ENCODE peak calls at places on chromosomes 5 and 9, in four cellular contexts. P is neuronal stem cell, K is H9, Q is trophoblast cell. O is an unnamed sample.

GRCh38 chr5:179162351-179163235 is 102.4 kb downstream of the ZNF354C start:
- DNase-seq in P (no peak), K (peak), Q (no peak), O (no peak)

GRCh38 chr5:5584236-5584749 is 161.8 kb downstream of the ICE1 start:
- DNase-seq in P (no peak), K (no peak), Q (no peak), O (no peak)

GRCh38 chr9:82447343-82447742 is 458.8 kb downstream of the SPATA31D1 start:
- DNase-seq in P (no peak), K (no peak), Q (no peak), O (no peak)

GRCh38 chr5:169814522-169814921 is 165.8 kb downstream of the INSYN2B start:
- DNase-seq in K (no peak), Q (no peak), P (no peak), O (no peak)

GRCh38 chr9:136083558-136084190 is 11.4 kb downstream of the NACC2 start:
- DNase-seq in P (no peak), K (peak), Q (no peak), O (no peak)

GRCh38 chr5:66616495-66617222 is 20.5 kb downstream of the MAST4 start:
- DNase-seq in K (no peak), Q (no peak), P (no peak), O (no peak)

GRCh38 chr5:139649082-139649991 is 1.2 kb downstream of the CXXC5 start:
- DNase-seq in K (peak), Q (no peak), P (no peak), O (peak)

GRCh38 chr9:34540826-34541225 is 18.0 kb upstream of the ENHO start:
- DNase-seq in P (no peak), Q (no peak), K (no peak), O (peak)

GRCh38 chr5:115589043-115589442 is 13.2 kb downstream of the TICAM2 start:
- DNase-seq in P (no peak), K (no peak), Q (no peak), O (no peak)

GRCh38 chr5:17096975-17097695 is 120.3 kb upstream of the BASP1 start:
- DNase-seq in K (no peak), Q (no peak), P (peak), O (no peak)

GRCh38 chr5:160311491-160312138 is 749 bp downstream of the CCNJL start:
- DNase-seq in Q (no peak), K (no peak), P (no peak), O (peak)
- H3K18ac ChIP-seq in Q (peak), K (no peak), P (peak), O (peak)

DNA sequence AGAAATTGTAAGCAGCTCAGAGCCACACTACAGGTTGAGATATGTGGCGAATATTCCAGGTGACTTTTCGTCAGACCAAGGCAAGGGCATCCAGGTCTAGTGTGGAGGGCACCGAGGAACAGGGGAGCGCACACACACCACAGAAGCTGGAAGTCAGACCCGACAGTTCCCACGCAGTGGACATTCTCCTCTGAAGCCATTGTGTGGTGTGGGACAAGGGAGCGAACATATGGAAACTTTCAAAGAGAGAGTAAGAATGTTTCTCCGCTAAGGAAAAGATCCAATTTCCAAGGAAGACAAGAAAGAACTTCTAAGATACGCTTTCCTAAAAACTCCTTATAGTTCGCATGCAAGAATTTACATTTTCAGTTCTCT is 141.4 kb upstream of the OTULINL start:
- DNase-seq in P (no peak), K (no peak), Q (no peak), O (no peak)
- H2AK5ac ChIP-seq in P (no peak), K (no peak), Q (no peak), O (peak)

DNA sequence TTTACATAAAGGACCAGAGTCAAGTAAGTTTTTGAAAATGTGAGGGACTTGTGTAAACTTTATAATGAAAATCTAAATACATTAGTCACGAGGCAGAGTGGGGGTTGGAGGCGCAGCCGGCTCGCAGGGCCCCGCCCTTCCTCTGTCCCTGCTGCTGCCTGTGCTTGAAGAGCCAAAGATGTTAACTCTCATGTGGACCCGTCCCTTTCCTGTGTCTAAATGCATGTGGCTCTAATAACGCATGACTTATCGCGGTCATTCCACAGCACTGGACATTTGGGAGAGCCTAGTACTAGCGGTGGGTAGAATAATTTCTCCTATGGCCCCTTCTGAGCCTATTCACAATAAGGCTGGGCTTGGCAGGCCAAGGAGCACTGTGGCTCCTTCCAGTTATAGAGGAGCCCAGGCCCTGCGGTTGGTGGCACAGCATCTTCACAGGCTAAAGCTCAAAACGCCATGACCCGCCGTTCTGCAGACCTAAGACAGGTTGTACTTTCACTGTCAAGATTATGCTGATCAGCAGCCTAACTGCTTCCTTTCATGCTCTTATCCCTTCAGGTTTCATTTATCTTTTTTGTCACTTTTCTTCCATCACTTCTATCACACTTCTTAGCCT is 82.2 kb upstream of the SIMC1 start:
- DNase-seq in K (no peak), Q (no peak), P (no peak), O (no peak)
- H3K18ac ChIP-seq in K (no peak), Q (no peak), P (no peak), O (no peak)

GRCh38 chr9:129487658-129488483 is 133.0 kb downstream of the C9orf50 start:
- DNase-seq in P (no peak), K (no peak), Q (no peak), O (peak)

GRCh38 chr9:129484325-129485000 is 136.4 kb downstream of the C9orf50 start:
- DNase-seq in K (no peak), P (no peak), Q (no peak), O (no peak)

GRCh38 chr9:129487307-129487657 is 133.6 kb downstream of the C9orf50 start:
- DNase-seq in P (no peak), Q (no peak), K (no peak), O (peak)

GRCh38 chr9:129485140-129485758 is 135.7 kb downstream of the C9orf50 start:
- DNase-seq in K (no peak), Q (no peak), P (no peak), O (no peak)

DNA sequence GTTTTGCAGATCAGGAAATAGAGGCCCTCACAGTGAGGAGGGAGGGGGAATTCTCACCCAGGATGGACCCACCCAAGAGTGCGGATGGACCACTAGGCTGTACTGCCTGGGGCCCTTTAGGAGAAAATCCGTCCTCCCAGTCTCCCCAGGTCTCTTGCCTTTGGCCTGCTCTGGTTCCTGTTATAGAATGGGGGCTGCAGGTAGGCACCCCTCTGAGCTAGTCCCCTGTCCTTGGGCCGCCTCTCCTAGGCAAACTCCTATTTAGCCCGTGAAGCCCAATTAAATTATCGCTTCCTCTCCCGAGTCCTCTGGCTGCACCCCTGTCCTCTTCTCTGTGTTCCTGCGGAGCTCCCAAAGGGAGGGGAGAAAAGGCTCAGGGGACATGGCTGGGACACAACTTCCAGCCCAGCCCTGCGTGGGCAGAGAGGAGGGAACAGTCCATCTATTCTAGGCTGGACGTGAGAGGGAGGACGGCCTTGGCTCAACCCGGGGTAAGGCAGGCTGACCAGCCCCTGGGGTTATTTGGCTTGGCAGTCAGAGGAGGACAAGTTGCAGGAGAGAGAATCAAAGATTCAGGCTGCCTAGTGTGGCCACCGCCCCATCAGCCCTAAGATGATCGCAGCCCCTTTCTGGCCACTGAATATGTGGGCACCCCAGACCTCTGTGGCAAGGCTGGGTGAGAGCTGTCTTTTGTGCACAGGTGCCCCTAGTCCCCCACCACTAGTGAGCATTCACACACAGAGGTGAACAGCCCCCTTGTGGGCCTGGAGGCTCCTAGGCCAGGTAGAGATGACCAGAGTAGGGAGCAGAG is 134.2 kb downstream of the C9orf50 start:
- DNase-seq in Q (no peak), P (no peak), K (no peak), O (peak)
- H2AK5ac ChIP-seq in Q (peak), P (peak), K (no peak), O (peak)

GRCh38 chr5:74863726-74864125 is 2.5 kb downstream of the FAM169A start:
- DNase-seq in P (no peak), K (no peak), Q (no peak), O (no peak)

GRCh38 chr5:74864823-74865222 is 1.4 kb downstream of the FAM169A start:
- DNase-seq in Q (peak), P (no peak), K (no peak), O (no peak)

GRCh38 chr5:74865799-74866652 is at the start of gene FAM169A:
- DNase-seq in P (peak), Q (no peak), K (peak), O (peak)

GRCh38 chr5:74865293-74865798 is 841 bp downstream of the FAM169A start:
- DNase-seq in K (no peak), P (no peak), Q (no peak), O (no peak)

DNA sequence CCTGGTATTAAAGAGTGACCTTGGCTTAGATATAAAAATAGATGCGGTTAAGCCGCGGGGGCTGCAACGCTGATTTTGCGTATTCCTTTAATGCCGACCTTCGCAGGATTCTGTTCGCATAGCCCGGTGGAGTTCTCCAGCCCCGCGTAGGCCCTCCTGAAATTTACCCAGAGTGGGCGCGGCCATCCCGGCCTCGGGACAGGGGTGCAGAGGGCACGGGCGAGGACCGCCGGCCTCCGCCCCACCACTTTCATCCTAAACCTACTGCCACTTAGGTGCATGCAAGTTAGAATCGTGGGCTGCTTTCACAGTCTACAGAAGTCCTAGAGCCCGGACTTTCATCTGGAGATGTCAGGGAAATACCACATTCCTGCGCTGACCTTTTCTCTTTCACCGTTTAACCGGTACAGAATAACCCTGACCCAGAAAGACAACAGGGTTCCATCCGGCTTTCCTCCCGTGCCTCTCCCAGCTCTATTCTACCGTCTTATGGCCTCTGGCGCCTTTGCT is 521 bp upstream of the FAM169A start:
- DNase-seq in K (peak), P (peak), Q (no peak), O (no peak)
- H3K18ac ChIP-seq in K (peak), P (peak), Q (peak), O (no peak)

DNA sequence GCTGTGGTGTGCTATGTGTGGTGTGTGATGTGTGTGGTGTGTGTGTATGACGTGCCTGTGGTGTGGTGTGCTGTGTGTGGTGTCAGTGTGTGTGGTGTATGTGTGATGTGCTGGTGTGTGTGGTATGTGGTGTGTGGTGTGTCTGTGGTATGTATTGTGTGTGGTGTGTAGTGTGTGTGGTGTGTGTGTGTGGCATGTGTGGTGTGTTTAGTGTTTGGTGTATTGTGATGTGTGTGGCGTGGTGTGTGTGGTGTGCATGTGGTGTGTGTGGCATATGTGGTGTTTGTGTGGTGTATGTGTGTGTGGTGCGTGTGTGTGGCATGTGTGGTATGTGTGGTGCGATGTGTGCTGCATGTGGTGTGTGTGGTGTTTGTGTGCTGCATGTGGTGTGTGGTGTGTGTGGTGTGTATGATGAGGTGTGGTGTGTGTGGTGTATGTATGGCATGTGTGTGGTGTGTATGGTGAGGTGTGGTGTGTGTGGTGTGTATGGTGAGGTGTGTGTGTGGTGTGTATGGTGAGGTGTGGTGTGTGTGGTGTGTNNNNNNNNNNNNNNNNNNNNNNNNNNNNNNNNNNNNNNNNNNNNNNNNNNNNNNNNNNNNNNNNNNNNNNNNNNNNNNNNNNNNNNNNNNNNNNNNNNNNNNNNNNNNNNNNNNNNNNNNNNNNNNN is 18.3 kb upstream of the RNU6ATAC start:
- DNase-seq in P (no peak), K (no peak), Q (no peak), O (peak)
- H2AK5ac ChIP-seq in P (no peak), K (no peak), Q (no peak), O (no peak)

DNA sequence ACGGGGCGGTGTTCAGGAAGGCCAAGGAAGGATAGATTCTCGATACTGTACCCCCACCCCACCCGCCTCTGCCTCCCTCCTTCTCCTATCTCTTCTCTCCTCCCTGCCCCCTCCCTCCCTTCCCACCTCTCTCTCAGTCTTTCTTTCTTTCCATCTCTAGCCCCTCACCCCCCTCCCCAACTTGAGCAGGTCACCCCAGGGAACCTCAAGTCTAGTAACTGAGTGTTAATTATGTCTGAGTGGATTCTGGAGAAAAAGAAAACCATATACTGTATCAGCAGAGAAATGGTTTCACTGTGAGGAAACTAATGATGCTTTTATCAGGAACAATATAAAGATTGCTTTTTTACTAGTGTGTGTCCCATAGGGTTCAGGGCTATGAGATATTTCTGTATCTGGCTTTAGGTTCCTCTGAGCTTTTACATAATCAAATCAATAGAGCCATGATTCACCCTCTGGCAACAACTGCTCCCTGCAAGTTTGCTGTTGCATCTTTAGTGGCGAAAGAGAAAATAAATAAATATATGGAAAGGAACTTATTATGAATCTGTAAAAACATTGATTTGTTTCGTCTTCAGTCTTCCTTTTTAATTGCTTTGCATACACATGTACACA is 639.7 kb downstream of the CCDC171 start:
- DNase-seq in P (no peak), Q (no peak), K (no peak), O (peak)
- H3K18ac ChIP-seq in P (no peak), Q (peak), K (no peak), O (peak)

O was measured in mesenchymal stem cell.